ENCODE peak calls at places on chromosomes 7 and 10, in ten cellular contexts. N, X, C, F, T, B, O, S, Y and A are unnamed samples.

GRCh38 chr7:120741371-120742042 is 116.4 kb downstream of the TSPAN12 start:
- DNase-seq in Y (no peak), S (no peak), O (no peak), C (no peak), N (no peak), B (no peak), X (no peak), F (no peak), T (no peak), A (no peak)

GRCh38 chr10:76492026-76492425 is 1060.6 kb downstream of the LRMDA start:
- DNase-seq in Y (no peak), X (peak; percentile 54), B (no peak), O (no peak), F (peak; percentile 75), S (peak; percentile 82), N (peak; percentile 80), C (no peak), T (no peak), A (no peak)

GRCh38 chr7:100556541-100556940 is 17.2 kb downstream of the SAP25 start:
- DNase-seq in C (no peak), S (peak; percentile 68), B (no peak), T (no peak), Y (no peak), N (no peak), X (peak; percentile 62), O (no peak), F (peak; percentile 58), A (no peak)

GRCh38 chr10:65040796-65041195 is 1519.6 kb downstream of the REEP3 start:
- DNase-seq in O (no peak), C (no peak), S (no peak), F (no peak), N (no peak), T (no peak), X (no peak), B (no peak), Y (no peak), A (no peak)

GRCh38 chr10:79101560-79101971 is 32.8 kb downstream of the ZMIZ1 start:
- DNase-seq in B (no peak), S (peak; percentile 72), O (no peak), X (no peak), Y (no peak), N (no peak), T (no peak), C (no peak), F (no peak), A (no peak)

GRCh38 chr7:101681170-101682007 is 52.3 kb upstream of the MYL10 start:
- DNase-seq in S (peak; percentile 89), O (no peak), X (peak; percentile 89), Y (peak; percentile 82), B (peak; percentile 26), C (no peak), N (peak; percentile 64), T (no peak), F (peak; percentile 87), A (peak; percentile 69)

GRCh38 chr7:108660465-108660864 is 90.8 kb downstream of the DNAJB9 start:
- DNase-seq in S (peak; percentile 12), C (no peak), Y (no peak), X (no peak), F (peak; percentile 4), T (no peak), O (no peak), N (no peak), B (peak; percentile 21), A (no peak)

GRCh38 chr7:36090976-36091375 is 62.1 kb upstream of the EEPD1 start:
- DNase-seq in B (no peak), C (no peak), S (peak; percentile 16), O (no peak), Y (no peak), F (no peak), N (no peak), X (no peak), T (no peak), A (no peak)

GRCh38 chr10:114714281-114714741 is 56.2 kb upstream of the ABLIM1 start:
- DNase-seq in O (no peak), S (peak; percentile 83), N (peak; percentile 85), T (no peak), X (peak; percentile 42), Y (peak; percentile 88), B (no peak), F (peak; percentile 98), C (no peak), A (peak; percentile 47)

GRCh38 chr10:71228875-71229720 is 16.7 kb downstream of the UNC5B start:
- DNase-seq in X (no peak), F (no peak), O (no peak), B (no peak), N (no peak), C (no peak), T (no peak), S (no peak), Y (no peak), A (no peak)

GRCh38 chr10:44628921-44629320 is 244.0 kb upstream of the CXCL12 start:
- DNase-seq in S (peak; percentile 82), X (peak; percentile 64), B (no peak), F (peak; percentile 86), N (peak; percentile 76), T (no peak), C (no peak), O (no peak), Y (no peak), A (no peak)

GRCh38 chr7:31410265-31410664 is 69.7 kb upstream of the NEUROD6 start:
- DNase-seq in T (no peak), C (no peak), Y (no peak), X (no peak), N (no peak), B (no peak), O (no peak), S (no peak), F (no peak), A (no peak)

GRCh38 chr7:114008696-114009095 is 89.9 kb upstream of the PPP1R3A start:
- DNase-seq in N (no peak), F (no peak), Y (no peak), C (no peak), S (no peak), O (no peak), T (no peak), B (no peak), X (no peak), A (no peak)